ENCODE peak calls at places on chromosomes 16 and 17, in six cellular contexts. I is mesendoderm, U is neuronal stem cell, C is IMR-90, P is trophoblast cell, R is H9. O is an unnamed sample. For H3K4me1, the result is how much of the 10 kb centered on the place peaks cover.

GRCh38 chr16:7101054-7101453 is 231.6 kb upstream of the RBFOX1 start:
- DNase-seq in I (no peak), U (no peak), C (no peak), P (no peak), R (no peak), O (no peak)

GRCh38 chr16:53769787-53770186 is 65.8 kb downstream of the FTO start:
- DNase-seq in I (no peak), U (no peak), C (no peak), P (no peak), R (no peak), O (no peak)

GRCh38 chr17:64780096-64781012 is 118.2 kb upstream of the SMURF2 start:
- DNase-seq in I (peak), U (no peak), C (no peak), P (peak), R (peak), O (peak)

GRCh38 chr16:642189-643049 is 791 bp downstream of the MCRIP2 start:
- DNase-seq in I (peak), U (no peak), C (no peak), P (peak), R (no peak), O (peak)

GRCh38 chr17:19447085-19447583 is 36.1 kb downstream of the RNF112 start:
- DNase-seq in I (peak), U (peak), C (peak), P (peak), R (peak), O (peak)

GRCh38 chr16:58125781-58126335 is 3.3 kb downstream of the CFAP20 start:
- DNase-seq in I (peak), U (no peak), C (no peak), P (peak), R (no peak), O (peak)

GRCh38 chr17:82114447-82114846 is 16.4 kb upstream of the FASN start:
- DNase-seq in I (no peak), U (no peak), C (no peak), P (no peak), R (no peak), O (no peak)

GRCh38 chr17:1529863-1530262 is 13.5 kb upstream of the INPP5K start:
- DNase-seq in I (no peak), U (no peak), C (no peak), P (no peak), R (no peak), O (no peak)

GRCh38 chr17:61410100-61410551 is 10.5 kb downstream of the TBX2 start:
- DNase-seq in I (no peak), U (no peak), C (no peak), P (no peak), R (peak), O (no peak)

GRCh38 chr17:28255616-28256015 is 63.4 kb upstream of the TMEM97 start:
- DNase-seq in I (no peak), U (no peak), C (no peak), P (no peak), R (no peak), O (no peak)

GRCh38 chr16:15970743-15971434 is 21.5 kb downstream of the ABCC1 start:
- DNase-seq in I (peak), U (no peak), C (no peak), P (no peak), R (peak), O (peak)

GRCh38 chr16:49890876-49891275 is 35.0 kb upstream of the ZNF423 start:
- DNase-seq in I (peak), U (no peak), C (no peak), P (no peak), R (peak), O (no peak)

GRCh38 chr17:74271902-74272563 is 2.0 kb upstream of the DNAI2 start:
- DNase-seq in I (no peak), U (no peak), C (no peak), P (no peak), R (no peak), O (no peak)

DNA sequence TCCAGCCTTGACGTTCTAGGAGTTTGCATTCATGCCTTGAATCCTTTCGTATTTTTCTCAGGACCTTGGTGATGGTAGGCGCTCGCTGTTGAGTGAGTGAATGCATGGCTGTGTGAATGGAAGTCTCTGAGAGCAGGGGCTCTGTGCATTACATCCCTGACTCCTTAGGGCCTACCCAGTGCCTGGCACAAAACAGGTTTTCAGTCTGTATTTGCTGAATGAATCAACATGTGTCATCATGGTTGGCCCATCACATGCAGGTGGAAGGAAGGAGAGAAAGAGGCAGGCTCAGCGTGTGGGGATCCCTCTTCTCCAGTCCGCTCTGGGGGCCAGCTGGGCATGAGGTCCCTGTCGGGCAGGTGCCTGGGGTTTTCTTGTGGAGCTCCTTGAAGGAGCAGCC is 8.7 kb downstream of the RAP1GAP2 start:
- DNase-seq in I (no peak), U (no peak), C (no peak), P (no peak), R (no peak), O (no peak)
- H3K4me1 ChIP-seq in I (under half), U (under half), C (under half), P (under half), R (under half), O (under half)

GRCh38 chr17:48004973-48005372 is 32.6 kb downstream of the COPZ2 start:
- DNase-seq in I (no peak), U (no peak), C (no peak), P (no peak), R (no peak), O (no peak)

GRCh38 chr17:48003686-48004120 is 32.8 kb downstream of the CDK5RAP3 start:
- DNase-seq in I (peak), U (no peak), C (no peak), P (no peak), R (no peak), O (no peak)

GRCh38 chr17:48001187-48001586 is 30.3 kb downstream of the CDK5RAP3 start:
- DNase-seq in I (no peak), U (no peak), C (peak), P (peak), R (no peak), O (peak)

GRCh38 chr17:48002208-48002919 is 31.5 kb downstream of the CDK5RAP3 start:
- DNase-seq in I (peak), U (no peak), C (peak), P (peak), R (no peak), O (peak)

DNA sequence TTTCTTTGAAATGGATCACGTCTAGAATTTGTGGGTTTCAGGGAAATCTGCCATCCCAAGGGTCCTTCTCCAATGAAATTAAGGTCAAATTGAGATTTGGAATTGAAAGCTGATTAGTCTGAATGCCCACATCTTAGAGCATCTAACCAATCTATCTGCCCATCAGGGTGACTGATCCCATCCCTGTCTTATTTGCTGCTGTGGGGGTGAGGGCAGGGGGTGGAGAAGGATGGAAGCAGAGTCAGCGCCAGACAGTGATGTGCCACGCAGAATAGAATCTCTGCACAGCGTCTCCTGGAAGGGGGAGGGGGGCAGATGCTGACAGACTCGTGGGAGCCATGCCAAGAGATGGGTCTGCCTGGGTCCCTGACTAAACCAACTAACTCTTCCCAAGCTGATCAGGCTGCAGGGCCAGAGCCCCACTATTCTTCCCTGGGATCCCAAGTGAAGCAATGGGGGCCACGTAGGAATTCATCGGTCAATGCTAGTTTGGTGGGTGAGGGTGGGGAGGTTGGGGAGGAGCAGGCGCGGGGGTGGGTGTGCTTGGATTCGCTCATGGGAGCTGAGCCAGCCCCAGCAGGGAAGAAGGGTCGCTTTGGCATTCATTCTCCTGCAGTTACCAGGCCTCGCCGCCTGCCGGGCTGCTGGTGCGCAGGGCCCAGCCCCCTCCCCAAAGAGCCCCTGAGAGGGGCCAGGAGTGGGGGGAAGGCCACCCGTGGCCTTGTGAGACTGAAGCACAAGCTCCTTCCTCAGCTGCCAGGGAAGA is 32.2 kb downstream of the CDK5RAP3 start:
- DNase-seq in I (no peak), U (no peak), C (no peak), P (no peak), R (peak), O (no peak)
- H3K23ac ChIP-seq in I (no peak), U (no peak), C (peak), P (no peak), R (no peak), O (peak)

GRCh38 chr17:41619162-41619933 is 5.0 kb downstream of the KRT17 start:
- DNase-seq in I (no peak), U (no peak), C (no peak), P (no peak), R (no peak), O (no peak)

GRCh38 chr17:41617698-41618097 is 5.1 kb upstream of the KRT16 start:
- DNase-seq in I (no peak), U (no peak), C (no peak), P (no peak), R (no peak), O (no peak)

GRCh38 chr17:41621916-41622315 is 2.5 kb downstream of the KRT17 start:
- DNase-seq in I (no peak), U (no peak), C (no peak), P (no peak), R (no peak), O (no peak)

GRCh38 chr17:41618341-41619161 is 5.8 kb downstream of the KRT17 start:
- DNase-seq in I (no peak), U (no peak), C (no peak), P (no peak), R (no peak), O (no peak)

DNA sequence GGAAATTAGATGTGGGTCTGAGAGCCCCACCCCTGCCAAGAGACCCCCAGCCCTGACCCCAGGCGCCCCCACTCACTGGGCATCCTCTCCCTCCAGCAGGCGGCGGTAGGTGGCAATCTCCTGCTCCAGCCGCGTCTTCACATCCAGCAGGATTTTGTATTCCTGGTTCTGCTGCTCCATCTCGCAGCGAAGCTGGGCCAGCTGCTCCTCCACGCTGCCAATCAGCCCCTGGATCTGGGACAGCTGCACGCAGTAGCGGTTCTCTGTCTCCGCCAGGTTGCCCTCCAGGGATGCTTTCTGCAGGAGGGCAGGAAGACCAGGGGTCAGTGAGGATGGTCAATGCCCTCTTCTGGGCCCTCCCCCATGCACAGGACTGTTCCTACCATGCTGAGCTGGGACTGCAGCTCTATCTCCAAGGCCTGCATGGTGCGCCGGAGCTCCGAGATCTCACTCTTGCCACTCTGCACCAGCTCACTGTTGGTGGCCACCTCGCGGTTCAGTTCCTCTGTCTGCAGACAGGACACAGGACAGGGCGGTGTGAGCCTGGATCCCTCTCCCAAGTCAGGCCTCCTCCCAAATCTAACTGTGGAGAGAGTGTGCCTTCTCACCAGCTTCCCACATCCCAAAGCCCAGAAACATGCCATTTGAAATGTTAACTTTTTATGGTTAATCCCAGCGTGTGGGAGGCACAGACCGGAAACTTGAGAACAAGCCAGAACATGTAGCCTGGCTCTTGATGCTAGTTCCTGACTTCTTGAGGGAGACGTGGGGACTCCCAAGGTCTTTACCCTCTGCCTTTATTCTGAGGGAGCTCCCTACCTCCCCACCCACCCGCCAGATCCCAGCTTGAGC is 3.6 kb downstream of the KRT17 start:
- DNase-seq in I (no peak), U (no peak), C (no peak), P (no peak), R (no peak), O (no peak)
- H4K8ac ChIP-seq in I (no peak), U (no peak), C (no peak), P (no peak), R (no peak), O (no peak)

DNA sequence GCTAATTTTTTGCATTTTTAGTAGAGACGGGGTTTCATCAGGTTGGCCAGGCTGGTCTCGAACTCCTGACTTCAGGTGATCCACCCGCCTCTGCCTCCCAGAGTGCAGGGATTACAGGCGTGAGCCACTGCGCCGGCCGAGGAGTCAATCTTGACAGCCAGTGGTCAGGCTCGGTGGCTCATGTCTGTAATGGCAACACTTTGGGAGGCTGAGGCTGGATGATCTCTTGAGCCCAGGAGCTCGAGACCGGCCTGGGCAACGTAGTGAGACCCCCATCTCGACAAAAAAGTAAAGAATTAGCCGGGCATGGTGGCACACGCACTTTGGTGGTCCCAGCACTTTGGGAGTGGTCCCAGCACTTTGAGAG is 608 bp upstream of the PGS1 start:
- DNase-seq in I (no peak), U (no peak), C (no peak), P (no peak), R (no peak), O (no peak)
- H3K4me1 ChIP-seq in I (under half), U (under half), C (under half), P (under half), R (under half), O (under half)

GRCh38 chr16:20111143-20111542 is 37.5 kb upstream of the GPR139 start:
- DNase-seq in I (no peak), U (no peak), C (no peak), P (no peak), R (no peak), O (no peak)
- H3K23ac ChIP-seq in I (no peak), U (no peak), C (no peak), P (no peak), R (no peak), O (no peak)

DNA sequence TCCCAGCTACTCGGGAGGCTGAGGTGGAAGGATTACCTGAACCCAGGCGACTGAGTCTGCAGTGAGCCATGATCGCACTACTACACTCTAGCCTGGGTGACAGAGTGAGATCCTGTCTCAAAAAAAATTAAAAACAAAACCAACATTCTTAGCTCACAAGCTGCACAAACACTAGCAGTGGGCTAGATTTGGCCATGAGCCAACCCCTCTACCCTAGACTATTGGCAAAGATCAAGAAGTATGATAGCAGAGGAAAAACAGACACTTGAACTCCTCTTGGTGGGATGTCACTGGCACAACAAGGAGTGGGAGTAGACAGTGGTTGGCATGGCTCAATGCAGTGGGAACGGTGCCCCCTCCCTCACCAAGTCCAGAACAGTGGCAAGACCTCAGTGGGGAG is 19.6 kb upstream of the RIPOR1 start:
- DNase-seq in I (no peak), U (no peak), C (no peak), P (no peak), R (no peak), O (no peak)
- H4K8ac ChIP-seq in I (no peak), U (peak), C (no peak), P (no peak), R (no peak), O (no peak)

GRCh38 chr17:66337268-66337667 is 34.9 kb downstream of the PRKCA start:
- DNase-seq in I (no peak), U (no peak), C (no peak), P (no peak), R (no peak), O (no peak)
- H3K4me1 ChIP-seq in I (under half), U (under half), C (under half), P (under half), R (under half), O (under half)

O was measured in mesenchymal stem cell.